ENCODE peak calls at places on chromosomes 5 and 9, in eight cellular contexts. One of them, this sample, is unnamed.

GRCh38 chr5:82274343-82275266 is 3.5 kb downstream of the RPS23 start:
- DNase-seq in NB4: peak; percentile 31
- DNase-seq in K562: peak; percentile 35
- DNase-seq in A549: no peak
- DNase-seq in HepG2: no peak
- DNase-seq in GM12878: no peak
- DNase-seq in endothelial cell of umbilical vein: no peak
- DNase-seq in H1: peak; percentile 90
- DNase-seq in this sample: no peak

GRCh38 chr5:43000198-43000840 is 39.8 kb downstream of the ANXA2R start:
- DNase-seq in HepG2: no peak
- DNase-seq in A549: no peak
- DNase-seq in GM12878: no peak
- DNase-seq in K562: no peak
- DNase-seq in NB4: no peak
- DNase-seq in H1: peak; percentile 76
- DNase-seq in endothelial cell of umbilical vein: no peak
- DNase-seq in this sample: no peak

GRCh38 chr5:95857185-95857945 is 34.8 kb upstream of the GLRX start:
- DNase-seq in endothelial cell of umbilical vein: peak; percentile 97
- DNase-seq in HepG2: peak; percentile 93
- DNase-seq in GM12878: no peak
- DNase-seq in A549: no peak
- DNase-seq in H1: no peak
- DNase-seq in K562: peak; percentile 57
- DNase-seq in NB4: no peak
- DNase-seq in this sample: no peak

GRCh38 chr9:35526087-35526801 is 36.3 kb downstream of the RUSC2 start:
- DNase-seq in GM12878: no peak
- DNase-seq in H1: no peak
- DNase-seq in NB4: peak; percentile 60
- DNase-seq in endothelial cell of umbilical vein: peak; percentile 24
- DNase-seq in HepG2: no peak
- DNase-seq in K562: no peak
- DNase-seq in A549: no peak
- DNase-seq in this sample: no peak

GRCh38 chr5:39520232-39520572 is 95.4 kb upstream of the DAB2 start:
- DNase-seq in GM12878: no peak
- DNase-seq in HepG2: no peak
- DNase-seq in NB4: no peak
- DNase-seq in endothelial cell of umbilical vein: peak; percentile 95
- DNase-seq in K562: no peak
- DNase-seq in H1: no peak
- DNase-seq in A549: no peak
- DNase-seq in this sample: no peak

GRCh38 chr5:37553720-37554402 is 174.7 kb downstream of the WDR70 start:
- DNase-seq in endothelial cell of umbilical vein: peak; percentile 86
- DNase-seq in GM12878: no peak
- DNase-seq in K562: no peak
- DNase-seq in A549: no peak
- DNase-seq in NB4: no peak
- DNase-seq in H1: no peak
- DNase-seq in HepG2: no peak
- DNase-seq in this sample: no peak

GRCh38 chr9:74876611-74877010 is 11.1 kb downstream of the TRPM6 start:
- DNase-seq in A549: no peak
- DNase-seq in NB4: no peak
- DNase-seq in endothelial cell of umbilical vein: no peak
- DNase-seq in HepG2: no peak
- DNase-seq in H1: no peak
- DNase-seq in K562: no peak
- DNase-seq in GM12878: no peak
- DNase-seq in this sample: no peak

GRCh38 chr9:29208670-29209069 is 1635.4 kb upstream of the C9orf72 start:
- DNase-seq in NB4: no peak
- DNase-seq in GM12878: no peak
- DNase-seq in H1: no peak
- DNase-seq in K562: no peak
- DNase-seq in endothelial cell of umbilical vein: no peak
- DNase-seq in A549: no peak
- DNase-seq in HepG2: no peak
- DNase-seq in this sample: no peak

GRCh38 chr5:13107553-13107952 is 836.9 kb downstream of the DNAH5 start:
- DNase-seq in endothelial cell of umbilical vein: no peak
- DNase-seq in H1: no peak
- DNase-seq in K562: no peak
- DNase-seq in GM12878: no peak
- DNase-seq in NB4: no peak
- DNase-seq in A549: no peak
- DNase-seq in HepG2: no peak
- DNase-seq in this sample: no peak

GRCh38 chr9:91411096-91411771 is 12.4 kb downstream of the NFIL3 start:
- DNase-seq in endothelial cell of umbilical vein: peak; percentile 22
- DNase-seq in HepG2: no peak
- DNase-seq in NB4: peak; percentile 78
- DNase-seq in K562: no peak
- DNase-seq in H1: no peak
- DNase-seq in GM12878: no peak
- DNase-seq in A549: no peak
- DNase-seq in this sample: no peak

GRCh38 chr5:163914911-163915310 is 409.5 kb downstream of the MAT2B start:
- DNase-seq in endothelial cell of umbilical vein: no peak
- DNase-seq in HepG2: no peak
- DNase-seq in K562: no peak
- DNase-seq in H1: no peak
- DNase-seq in GM12878: peak; percentile 27
- DNase-seq in NB4: peak; percentile 83
- DNase-seq in A549: no peak
- DNase-seq in this sample: no peak

GRCh38 chr9:87567566-87567965 is 69.9 kb downstream of the DAPK1 start:
- DNase-seq in GM12878: no peak
- DNase-seq in H1: no peak
- DNase-seq in A549: no peak
- DNase-seq in endothelial cell of umbilical vein: no peak
- DNase-seq in K562: peak; percentile 29
- DNase-seq in NB4: no peak
- DNase-seq in HepG2: no peak
- DNase-seq in this sample: no peak

GRCh38 chr9:19174127-19174921 is 47.0 kb upstream of the PLIN2 start:
- DNase-seq in K562: peak; percentile 44
- DNase-seq in HepG2: peak; percentile 79
- DNase-seq in H1: peak; percentile 50
- DNase-seq in endothelial cell of umbilical vein: peak; percentile 68
- DNase-seq in GM12878: peak; percentile 64
- DNase-seq in A549: peak; percentile 66
- DNase-seq in NB4: peak; percentile 98
- DNase-seq in this sample: peak; percentile 34

GRCh38 chr9:36191290-36191645 is 547 bp downstream of the CLTA start:
- DNase-seq in NB4: peak; percentile 42
- DNase-seq in endothelial cell of umbilical vein: peak; percentile 46
- DNase-seq in GM12878: no peak
- DNase-seq in A549: no peak
- DNase-seq in K562: no peak
- DNase-seq in HepG2: no peak
- DNase-seq in H1: no peak
- DNase-seq in this sample: no peak

GRCh38 chr5:161546463-161547301 is at the start of gene GABRB2:
- DNase-seq in NB4: peak; percentile 51
- DNase-seq in HepG2: peak; percentile 16
- DNase-seq in K562: peak; percentile 11
- DNase-seq in H1: peak; percentile 65
- DNase-seq in A549: no peak
- DNase-seq in GM12878: peak; percentile 24
- DNase-seq in endothelial cell of umbilical vein: peak; percentile 22
- DNase-seq in this sample: no peak

GRCh38 chr9:6498982-6499381 is 86.0 kb downstream of the UHRF2 start:
- DNase-seq in A549: no peak
- DNase-seq in K562: no peak
- DNase-seq in H1: no peak
- DNase-seq in NB4: no peak
- DNase-seq in endothelial cell of umbilical vein: no peak
- DNase-seq in HepG2: no peak
- DNase-seq in GM12878: no peak
- DNase-seq in this sample: no peak

GRCh38 chr5:78983601-78984000 is 1.5 kb downstream of the ARSB start:
- DNase-seq in NB4: no peak
- DNase-seq in H1: no peak
- DNase-seq in GM12878: no peak
- DNase-seq in K562: no peak
- DNase-seq in endothelial cell of umbilical vein: no peak
- DNase-seq in HepG2: no peak
- DNase-seq in A549: no peak
- DNase-seq in this sample: no peak

GRCh38 chr5:78984020-78984610 is 995 bp downstream of the ARSB start:
- DNase-seq in K562: no peak
- DNase-seq in H1: no peak
- DNase-seq in A549: no peak
- DNase-seq in NB4: peak; percentile 33
- DNase-seq in endothelial cell of umbilical vein: peak; percentile 73
- DNase-seq in GM12878: no peak
- DNase-seq in HepG2: peak; percentile 13
- DNase-seq in this sample: no peak

GRCh38 chr5:78989080-78989479 is 4.0 kb upstream of the ARSB start:
- DNase-seq in GM12878: no peak
- DNase-seq in HepG2: no peak
- DNase-seq in NB4: no peak
- DNase-seq in endothelial cell of umbilical vein: no peak
- DNase-seq in K562: no peak
- DNase-seq in H1: no peak
- DNase-seq in A549: no peak
- DNase-seq in this sample: no peak

GRCh38 chr5:78985407-78986223 is 505 bp upstream of the ARSB start:
- DNase-seq in H1: no peak
- DNase-seq in HepG2: peak; percentile 100
- DNase-seq in endothelial cell of umbilical vein: peak; percentile 71
- DNase-seq in K562: no peak
- DNase-seq in NB4: peak; percentile 87
- DNase-seq in A549: peak; percentile 30
- DNase-seq in GM12878: no peak
- DNase-seq in this sample: no peak

GRCh38 chr5:78984611-78985406 is at the start of gene ARSB:
- DNase-seq in GM12878: no peak
- DNase-seq in H1: peak; percentile 89
- DNase-seq in NB4: peak; percentile 89
- DNase-seq in K562: peak; percentile 91
- DNase-seq in A549: peak; percentile 92
- DNase-seq in HepG2: peak; percentile 79
- DNase-seq in endothelial cell of umbilical vein: peak; percentile 87
- DNase-seq in this sample: peak; percentile 48
- TF ChIP-seq POLR2A in GM12878: peak; percentile 89
- TF ChIP-seq POLR2A in H1: peak; percentile 59
- TF ChIP-seq POLR2A in NB4: peak; percentile 53
- TF ChIP-seq POLR2A in K562: peak; percentile 59
- TF ChIP-seq POLR2A in A549: peak; percentile 86
- TF ChIP-seq POLR2A in HepG2: peak; percentile 68
- TF ChIP-seq POLR2A in endothelial cell of umbilical vein: peak; percentile 6
- TF ChIP-seq POLR2A in this sample: peak; percentile 70

GRCh38 chr9:96436456-96437126 is 13.4 kb upstream of the HABP4 start:
- DNase-seq in HepG2: peak; percentile 82
- DNase-seq in H1: no peak
- DNase-seq in A549: no peak
- DNase-seq in GM12878: no peak
- DNase-seq in NB4: no peak
- DNase-seq in endothelial cell of umbilical vein: no peak
- DNase-seq in K562: no peak
- DNase-seq in this sample: no peak

GRCh38 chr9:96437454-96437853 is 12.5 kb upstream of the HABP4 start:
- DNase-seq in NB4: no peak
- DNase-seq in HepG2: no peak
- DNase-seq in K562: no peak
- DNase-seq in endothelial cell of umbilical vein: no peak
- DNase-seq in GM12878: no peak
- DNase-seq in A549: no peak
- DNase-seq in H1: no peak
- DNase-seq in this sample: no peak

GRCh38 chr9:96440671-96441199 is 9.2 kb upstream of the HABP4 start:
- DNase-seq in endothelial cell of umbilical vein: no peak
- DNase-seq in NB4: no peak
- DNase-seq in HepG2: no peak
- DNase-seq in K562: no peak
- DNase-seq in GM12878: no peak
- DNase-seq in H1: no peak
- DNase-seq in A549: no peak
- DNase-seq in this sample: no peak

GRCh38 chr9:96436063-96436455 is 13.9 kb upstream of the HABP4 start:
- DNase-seq in K562: no peak
- DNase-seq in endothelial cell of umbilical vein: no peak
- DNase-seq in GM12878: no peak
- DNase-seq in HepG2: no peak
- DNase-seq in H1: no peak
- DNase-seq in NB4: no peak
- DNase-seq in A549: no peak
- DNase-seq in this sample: no peak

GRCh38 chr9:96435345-96435744 is 14.6 kb upstream of the HABP4 start:
- DNase-seq in A549: no peak
- DNase-seq in GM12878: no peak
- DNase-seq in HepG2: peak; percentile 55
- DNase-seq in endothelial cell of umbilical vein: no peak
- DNase-seq in H1: no peak
- DNase-seq in NB4: no peak
- DNase-seq in K562: no peak
- DNase-seq in this sample: no peak
- TF ChIP-seq MAX in A549: no peak
- TF ChIP-seq MAX in GM12878: no peak
- TF ChIP-seq MAX in HepG2: peak; percentile 39
- TF ChIP-seq MAX in endothelial cell of umbilical vein: no peak
- TF ChIP-seq MAX in H1: no peak
- TF ChIP-seq MAX in NB4: no peak
- TF ChIP-seq MAX in K562: no peak
- TF ChIP-seq MAX in this sample: no peak

GRCh38 chr9:72422214-72422613 is 57.2 kb upstream of the ZFAND5 start:
- DNase-seq in A549: no peak
- DNase-seq in endothelial cell of umbilical vein: no peak
- DNase-seq in K562: no peak
- DNase-seq in NB4: no peak
- DNase-seq in HepG2: no peak
- DNase-seq in GM12878: no peak
- DNase-seq in H1: no peak
- DNase-seq in this sample: no peak
- TF ChIP-seq POLR2A in A549: no peak
- TF ChIP-seq POLR2A in endothelial cell of umbilical vein: no peak
- TF ChIP-seq POLR2A in K562: no peak
- TF ChIP-seq POLR2A in NB4: no peak
- TF ChIP-seq POLR2A in HepG2: no peak
- TF ChIP-seq POLR2A in GM12878: no peak
- TF ChIP-seq POLR2A in H1: no peak
- TF ChIP-seq POLR2A in this sample: no peak

DNA sequence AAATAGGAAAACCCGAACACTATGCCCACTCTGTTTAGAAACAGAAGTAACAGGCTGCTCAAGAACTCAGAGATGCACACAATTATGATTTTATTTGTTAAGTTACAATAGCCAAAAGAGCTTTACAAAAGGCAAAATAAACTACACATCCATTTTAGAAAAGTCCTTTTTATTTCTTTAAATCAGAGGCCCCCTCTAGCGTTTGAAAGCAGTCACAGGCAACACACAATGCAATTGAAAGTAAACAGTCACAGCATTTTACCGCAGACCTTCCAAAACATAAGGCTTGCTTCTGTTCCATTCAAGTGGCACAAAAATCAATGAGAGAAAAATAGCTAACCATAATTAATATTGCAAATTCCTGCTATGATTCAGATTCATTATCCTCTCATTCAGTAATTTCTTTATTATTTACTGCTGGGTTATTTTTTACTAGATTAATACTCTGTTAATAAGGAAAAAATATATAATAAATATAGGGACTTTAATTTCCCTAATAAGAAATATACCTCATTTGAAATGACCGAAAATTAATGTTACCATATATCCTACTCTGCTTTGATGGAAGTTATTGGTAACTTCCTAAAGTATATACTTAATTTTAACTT is 78.3 kb downstream of the CEP120 start:
- DNase-seq in GM12878: no peak
- DNase-seq in A549: peak; percentile 2
- DNase-seq in endothelial cell of umbilical vein: peak; percentile 45
- DNase-seq in HepG2: peak; percentile 15
- DNase-seq in H1: no peak
- DNase-seq in K562: peak; percentile 5
- DNase-seq in NB4: peak; percentile 10
- DNase-seq in this sample: no peak
- TF ChIP-seq MAX in GM12878: no peak
- TF ChIP-seq MAX in A549: no peak
- TF ChIP-seq MAX in endothelial cell of umbilical vein: no peak
- TF ChIP-seq MAX in HepG2: no peak
- TF ChIP-seq MAX in H1: no peak
- TF ChIP-seq MAX in K562: no peak
- TF ChIP-seq MAX in NB4: no peak
- TF ChIP-seq MAX in this sample: no peak

This sample was measured in HCT116.